ENCODE peak calls at places on chromosomes 16 and 17, in nine cellular contexts. X, E, D, A, U, S, K, J and T are unnamed samples.

GRCh38 chr17:75771334-75772281 is 6.6 kb upstream of the GALK1 start:
- DNase-seq in U (no peak), X (no peak), E (peak), D (no peak), S (no peak), A (peak), K (no peak), J (no peak), T (no peak)

GRCh38 chr17:41717408-41718286 is 5.5 kb downstream of the GAST start:
- DNase-seq in E (peak), U (peak), S (no peak), K (no peak), D (no peak), J (peak), A (peak), X (peak), T (no peak)

GRCh38 chr16:1509307-1510221 is 16.4 kb downstream of the TELO2 start:
- DNase-seq in S (no peak), D (peak), U (no peak), X (no peak), E (no peak), J (no peak), A (no peak), K (no peak), T (no peak)

GRCh38 chr17:79023886-79024771 is at the start of gene C1QTNF1:
- DNase-seq in U (peak), X (no peak), K (no peak), E (peak), D (no peak), J (peak), A (peak), S (no peak), T (peak)

GRCh38 chr16:23498863-23499262 is 11.4 kb downstream of the GGA2 start:
- DNase-seq in D (no peak), S (no peak), K (no peak), U (no peak), X (no peak), J (no peak), E (no peak), A (no peak), T (no peak)

GRCh38 chr17:65109990-65110680 is 27.0 kb upstream of the RGS9 start:
- DNase-seq in J (peak), K (no peak), U (no peak), X (no peak), E (no peak), D (no peak), S (no peak), A (peak), T (no peak)

GRCh38 chr16:22050963-22051362 is 41.4 kb upstream of the VWA3A start:
- DNase-seq in A (no peak), S (no peak), U (no peak), D (no peak), J (no peak), K (no peak), E (no peak), X (no peak), T (no peak)

GRCh38 chr17:64504769-64505319 is 1.2 kb downstream of the DDX5 start:
- DNase-seq in K (no peak), U (no peak), S (no peak), A (peak), J (peak), E (peak), X (no peak), D (no peak), T (no peak)

GRCh38 chr16:55506708-55507107 is 2.2 kb upstream of the LPCAT2 start:
- DNase-seq in E (no peak), S (no peak), X (no peak), A (no peak), D (no peak), J (no peak), U (no peak), K (no peak), T (no peak)